ENCODE peak calls at places on chromosomes 1 and 21, in four cellular contexts. A is iPS DF 19.7, Z is T-helper 1 cell, I is Ammon's horn. P is an unnamed sample.

GRCh38 chr1:246417813-246418564 is 89.1 kb downstream of the SMYD3 start:
- DNase-seq in A (no peak), Z (no peak), I (no peak), P (no peak)

GRCh38 chr21:16942703-16943102 is 570.1 kb upstream of the CXADR start:
- DNase-seq in I (no peak), A (peak), Z (no peak), P (no peak)

GRCh38 chr1:159000627-159001026 is 9.1 kb upstream of the IFI16 start:
- DNase-seq in I (peak), Z (no peak), A (no peak), P (peak)

GRCh38 chr1:213035573-213035972 is 15.5 kb upstream of the RPS6KC1 start:
- DNase-seq in A (no peak), Z (no peak), I (peak), P (no peak)

GRCh38 chr1:167095368-167095767 is 1.5 kb downstream of the STYXL2 start:
- DNase-seq in A (no peak), Z (no peak), I (no peak), P (peak)

GRCh38 chr1:197546989-197547388 is 228.3 kb downstream of the DENND1B start:
- DNase-seq in Z (no peak), I (no peak), A (no peak), P (no peak)

GRCh38 chr21:42674351-42674940 is 21.0 kb downstream of the PDE9A start:
- DNase-seq in I (no peak), A (peak), Z (no peak), P (no peak)

GRCh38 chr1:162612606-162613400 is 19.5 kb upstream of the DDR2 start:
- DNase-seq in Z (no peak), I (no peak), A (no peak), P (no peak)

GRCh38 chr1:151838491-151839412 is 868 bp downstream of the C2CD4D start:
- DNase-seq in A (no peak), I (no peak), Z (peak), P (no peak)

GRCh38 chr1:117732956-117733355 is 127.1 kb downstream of the TENT5C start:
- DNase-seq in Z (no peak), I (no peak), A (no peak), P (no peak)

GRCh38 chr1:21721271-21721985 is 52.3 kb upstream of the RAP1GAP start:
- DNase-seq in I (no peak), A (no peak), Z (no peak), P (no peak)

GRCh38 chr1:125087691-125088090 is 3902.9 kb downstream of the SRGAP2C start:
- DNase-seq in I (no peak), A (no peak), Z (no peak), P (no peak)

GRCh38 chr21:41720250-41720649 is 46.6 kb downstream of the RIPK4 start:
- DNase-seq in A (no peak), Z (no peak), I (no peak), P (no peak)

GRCh38 chr1:244439391-244440032 is 12.2 kb downstream of the ADSS2 start:
- DNase-seq in Z (no peak), A (no peak), I (no peak), P (no peak)

GRCh38 chr1:87292684-87293493 is 35.8 kb upstream of the LMO4 start:
- DNase-seq in A (no peak), I (peak), Z (peak), P (peak)

GRCh38 chr1:54227836-54228435 is 28.0 kb downstream of the MRPL37 start:
- DNase-seq in I (no peak), Z (no peak), A (no peak), P (no peak)

GRCh38 chr1:26702680-26703038 is 6.8 kb downstream of the ARID1A start:
- DNase-seq in Z (no peak), I (no peak), A (no peak), P (no peak)

GRCh38 chr1:143698016-143698415 is 273.8 kb downstream of the FAM72C start:
- DNase-seq in A (no peak), Z (no peak), I (peak), P (peak)

GRCh38 chr21:16865612-16866011 is 647.2 kb upstream of the CXADR start:
- DNase-seq in Z (no peak), I (no peak), A (no peak), P (no peak)

GRCh38 chr1:156126043-156126700 is 11.7 kb downstream of the LMNA start:
- DNase-seq in I (no peak), Z (peak), A (no peak), P (peak)

GRCh38 chr1:160605205-160605604 is 25.9 kb upstream of the CD84 start:
- DNase-seq in A (no peak), Z (no peak), I (no peak), P (no peak)

GRCh38 chr1:209414803-209415329 is 168.6 kb upstream of the CAMK1G start:
- DNase-seq in Z (no peak), I (no peak), A (peak), P (no peak)

GRCh38 chr1:109933856-109934711 is 23.4 kb downstream of the CSF1 start:
- DNase-seq in A (no peak), I (no peak), Z (no peak), P (no peak)

GRCh38 chr1:230750576-230750975 is 3.4 kb downstream of the CAPN9 start:
- DNase-seq in A (no peak), Z (no peak), I (no peak), P (no peak)